ENCODE peak calls at places on chromosomes 6 and 20, in seven cellular contexts. Z, C, V, I, K, D and R are unnamed samples.

GRCh38 chr6:33566182-33567084 is 13.6 kb downstream of the BAK1 start:
- DNase-seq in I (no peak), Z (no peak), V (peak; percentile 66), C (no peak), K (no peak), D (no peak), R (peak; percentile 70)

GRCh38 chr6:107443904-107444267 is 15.5 kb downstream of the PDSS2 start:
- DNase-seq in K (no peak), D (no peak), C (no peak), V (no peak), I (no peak), Z (no peak), R (no peak)

GRCh38 chr6:108441141-108441540 is 119.6 kb upstream of the FOXO3 start:
- DNase-seq in V (no peak), K (no peak), I (no peak), Z (no peak), C (no peak), D (no peak), R (peak; percentile 17)

GRCh38 chr20:51012357-51012756 is 10.6 kb downstream of the KCNG1 start:
- DNase-seq in V (no peak), I (no peak), Z (no peak), C (no peak), K (no peak), D (no peak), R (no peak)

GRCh38 chr6:143928853-143929252 is 64.6 kb downstream of the ZC2HC1B start:
- DNase-seq in I (no peak), D (no peak), K (no peak), Z (no peak), V (no peak), C (no peak), R (no peak)

GRCh38 chr6:52893221-52893620 is 16.3 kb downstream of the GSTA3 start:
- DNase-seq in D (no peak), I (no peak), C (no peak), V (no peak), K (no peak), Z (no peak), R (no peak)

GRCh38 chr6:44190712-44191111 is 26.0 kb upstream of the MYMX start:
- DNase-seq in C (no peak), I (no peak), Z (no peak), D (no peak), V (no peak), K (no peak), R (no peak)

GRCh38 chr20:38833154-38833856 is 27.8 kb downstream of the PPP1R16B start:
- DNase-seq in V (no peak), I (no peak), Z (no peak), C (no peak), D (no peak), K (no peak), R (no peak)

GRCh38 chr6:163384510-163384909 is 30.0 kb upstream of the QKI start:
- DNase-seq in C (no peak), V (no peak), K (no peak), I (no peak), D (no peak), Z (no peak), R (no peak)

GRCh38 chr6:134049176-134049575 is 3.2 kb downstream of the SLC2A12 start:
- DNase-seq in D (no peak), V (no peak), Z (no peak), C (no peak), K (no peak), I (no peak), R (no peak)

GRCh38 chr6:32188381-32189081 is 1.5 kb downstream of the PBX2 start:
- DNase-seq in K (no peak), C (peak; percentile 73), D (no peak), I (no peak), Z (no peak), V (peak; percentile 35), R (peak; percentile 56)

GRCh38 chr6:164106345-164106769 is 691.8 kb downstream of the QKI start:
- DNase-seq in K (peak; percentile 20), I (no peak), D (no peak), C (no peak), Z (no peak), V (peak; percentile 21), R (no peak)

GRCh38 chr20:63739129-63740069 is at the start of gene SLC2A4RG:
- DNase-seq in K (peak; percentile 99), V (peak; percentile 62), I (peak; percentile 69), D (peak; percentile 50), C (peak; percentile 72), Z (no peak), R (peak; percentile 78)

GRCh38 chr20:25248501-25249172 is 752 bp downstream of the PYGB start:
- DNase-seq in K (peak; percentile 75), V (no peak), D (no peak), C (no peak), Z (no peak), I (peak; percentile 59), R (peak; percentile 63)

GRCh38 chr20:63070771-63071540 is 64.2 kb upstream of the BHLHE23 start:
- DNase-seq in K (no peak), Z (no peak), V (no peak), C (no peak), I (no peak), D (no peak), R (no peak)

GRCh38 chr20:40008177-40008576 is 680.9 kb downstream of the MAFB start:
- DNase-seq in V (peak; percentile 20), Z (no peak), C (no peak), K (no peak), D (no peak), I (no peak), R (no peak)

GRCh38 chr6:90178294-90178678 is 118.4 kb downstream of the BACH2 start:
- DNase-seq in K (no peak), V (peak; percentile 46), C (no peak), Z (no peak), I (no peak), D (no peak), R (no peak)

GRCh38 chr20:41133709-41134361 is 3.5 kb upstream of the PLCG1 start:
- DNase-seq in V (no peak), Z (no peak), I (no peak), C (no peak), D (no peak), K (no peak), R (no peak)

GRCh38 chr6:28105286-28105685 is 19.1 kb upstream of the ZSCAN16 start:
- DNase-seq in V (peak; percentile 42), K (peak; percentile 6), Z (no peak), D (no peak), C (no peak), I (peak; percentile 7), R (no peak)

GRCh38 chr6:111918825-111919224 is 45.6 kb upstream of the FYN start:
- DNase-seq in Z (no peak), V (peak; percentile 93), I (no peak), D (no peak), C (no peak), K (no peak), R (peak; percentile 74)

GRCh38 chr20:35871311-35871771 is 83.0 kb downstream of the SCAND1 start:
- DNase-seq in K (no peak), Z (no peak), I (no peak), C (peak; percentile 54), D (no peak), V (peak; percentile 56), R (peak; percentile 28)

GRCh38 chr6:100457251-100457990 is 7.3 kb downstream of the SIM1 start:
- DNase-seq in K (no peak), C (no peak), Z (no peak), I (no peak), D (no peak), V (no peak), R (peak; percentile 83)

GRCh38 chr20:23118144-23118543 is 32.0 kb upstream of the CD93 start:
- DNase-seq in Z (no peak), I (no peak), C (no peak), K (no peak), V (no peak), D (no peak), R (no peak)